ENCODE peak calls at places on chromosomes 13 and 19, in five cellular contexts. One of them, this sample, is unnamed.

GRCh38 chr13:46586766-46587509 is 34.0 kb downstream of the LRCH1 start:
- DNase-seq in ovary: no peak
- DNase-seq in HCT116: no peak
- DNase-seq in heart left ventricle: no peak
- DNase-seq in pancreas: no peak
- DNase-seq in this sample: no peak

GRCh38 chr13:74136089-74136658 is 2.0 kb upstream of the KLF12 start:
- DNase-seq in ovary: peak; percentile 36
- DNase-seq in HCT116: no peak
- DNase-seq in heart left ventricle: peak; percentile 25
- DNase-seq in pancreas: peak; percentile 67
- DNase-seq in this sample: peak; percentile 52

GRCh38 chr13:40648841-40649240 is 17.6 kb downstream of the FOXO1 start:
- DNase-seq in ovary: no peak
- DNase-seq in HCT116: no peak
- DNase-seq in heart left ventricle: no peak
- DNase-seq in pancreas: no peak
- DNase-seq in this sample: no peak

GRCh38 chr19:5925830-5926459 is 11.9 kb downstream of the CAPS start:
- DNase-seq in ovary: no peak
- DNase-seq in HCT116: no peak
- DNase-seq in heart left ventricle: no peak
- DNase-seq in pancreas: no peak
- DNase-seq in this sample: peak; percentile 45

GRCh38 chr19:57903298-57904174 is 12.9 kb downstream of the ZNF417 start:
- DNase-seq in ovary: no peak
- DNase-seq in HCT116: peak; percentile 4
- DNase-seq in heart left ventricle: no peak
- DNase-seq in pancreas: no peak
- DNase-seq in this sample: no peak

GRCh38 chr19:16585808-16586476 is 13.7 kb upstream of the SLC35E1 start:
- DNase-seq in ovary: no peak
- DNase-seq in HCT116: no peak
- DNase-seq in heart left ventricle: no peak
- DNase-seq in pancreas: no peak
- DNase-seq in this sample: no peak

GRCh38 chr19:55344444-55344843 is 4.8 kb downstream of the KMT5C start:
- DNase-seq in ovary: no peak
- DNase-seq in HCT116: no peak
- DNase-seq in heart left ventricle: no peak
- DNase-seq in pancreas: no peak
- DNase-seq in this sample: no peak

GRCh38 chr19:46904114-46905060 is 43.6 kb downstream of the ARHGAP35 start:
- DNase-seq in ovary: peak; percentile 43
- DNase-seq in HCT116: no peak
- DNase-seq in heart left ventricle: peak; percentile 45
- DNase-seq in pancreas: no peak
- DNase-seq in this sample: no peak

GRCh38 chr13:55576389-55576788 is 1564.3 kb upstream of the PRR20A start:
- DNase-seq in ovary: no peak
- DNase-seq in HCT116: no peak
- DNase-seq in heart left ventricle: no peak
- DNase-seq in pancreas: no peak
- DNase-seq in this sample: no peak

GRCh38 chr19:996051-996838 is 4.0 kb upstream of the GRIN3B start:
- DNase-seq in ovary: peak; percentile 67
- DNase-seq in HCT116: no peak
- DNase-seq in heart left ventricle: no peak
- DNase-seq in pancreas: no peak
- DNase-seq in this sample: peak; percentile 47

GRCh38 chr19:16115309-16116039 is 3.8 kb downstream of the RAB8A start:
- DNase-seq in ovary: no peak
- DNase-seq in HCT116: no peak
- DNase-seq in heart left ventricle: no peak
- DNase-seq in pancreas: no peak
- DNase-seq in this sample: no peak

GRCh38 chr19:48836089-48837017 is at the start of gene HSD17B14:
- DNase-seq in ovary: peak; percentile 70
- DNase-seq in HCT116: no peak
- DNase-seq in heart left ventricle: no peak
- DNase-seq in pancreas: peak; percentile 62
- DNase-seq in this sample: no peak

GRCh38 chr19:45443462-45444317 is 20.0 kb upstream of the ERCC1 start:
- DNase-seq in ovary: peak; percentile 99
- DNase-seq in HCT116: peak; percentile 83
- DNase-seq in heart left ventricle: peak; percentile 99
- DNase-seq in pancreas: peak; percentile 92
- DNase-seq in this sample: peak; percentile 99

GRCh38 chr19:47609885-47610545 is 1.1 kb downstream of the BICRA start:
- DNase-seq in ovary: peak; percentile 48
- DNase-seq in HCT116: no peak
- DNase-seq in heart left ventricle: peak; percentile 62
- DNase-seq in pancreas: peak; percentile 74
- DNase-seq in this sample: peak; percentile 29

GRCh38 chr13:86725105-86725504 is 925.9 kb upstream of the SLITRK6 start:
- DNase-seq in ovary: no peak
- DNase-seq in HCT116: no peak
- DNase-seq in heart left ventricle: no peak
- DNase-seq in pancreas: no peak
- DNase-seq in this sample: no peak

GRCh38 chr13:78045916-78046315 is 127.3 kb upstream of the EDNRB start:
- DNase-seq in ovary: no peak
- DNase-seq in HCT116: no peak
- DNase-seq in heart left ventricle: no peak
- DNase-seq in pancreas: no peak
- DNase-seq in this sample: no peak

DNA sequence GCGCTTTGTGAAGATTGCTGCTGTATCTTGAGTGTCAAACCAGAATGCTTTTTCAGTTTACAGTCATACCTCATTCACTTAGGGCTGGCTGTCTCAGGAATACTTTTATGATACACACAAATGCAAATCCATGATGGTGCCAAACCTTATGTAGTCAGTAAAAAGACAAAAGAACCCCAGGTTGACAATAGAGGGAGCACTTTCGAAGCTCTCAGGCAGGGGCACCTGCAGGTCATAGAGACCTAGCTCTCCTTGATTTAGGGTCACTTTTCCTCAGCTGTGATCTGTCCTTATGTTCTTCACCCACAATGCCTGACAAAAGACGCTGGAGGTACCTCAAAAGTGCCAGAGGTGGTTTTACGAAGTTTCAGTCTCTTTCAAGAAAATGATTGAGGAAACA is 172.2 kb downstream of the DNAJC15 start:
- DNase-seq in ovary: no peak
- DNase-seq in HCT116: no peak
- DNase-seq in heart left ventricle: no peak
- DNase-seq in pancreas: no peak
- DNase-seq in this sample: no peak
- TF ChIP-seq CTCF in ovary: no peak
- TF ChIP-seq CTCF in HCT116: peak; percentile 33
- TF ChIP-seq CTCF in heart left ventricle: no peak
- TF ChIP-seq CTCF in pancreas: no peak
- TF ChIP-seq CTCF in this sample: no peak

DNA sequence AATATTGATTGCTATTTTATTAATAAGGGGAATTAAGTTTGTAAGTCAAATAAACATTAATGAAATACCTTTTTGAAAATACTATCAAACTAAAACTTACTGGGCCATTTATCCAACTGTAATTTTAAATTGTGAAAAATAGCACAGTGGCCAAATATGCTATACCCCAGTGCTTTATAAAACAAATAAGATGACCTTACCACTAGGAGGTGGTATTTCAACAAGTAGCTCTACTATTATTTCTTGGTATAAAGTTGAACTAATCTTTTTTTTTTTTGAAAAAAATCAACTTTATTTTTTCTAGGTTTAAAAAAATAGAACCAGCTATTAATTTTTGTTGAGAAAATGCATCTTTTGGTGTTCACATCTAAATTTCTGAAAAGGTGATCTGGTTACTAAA is 14.7 kb downstream of the LACC1 start:
- DNase-seq in ovary: no peak
- DNase-seq in HCT116: no peak
- DNase-seq in heart left ventricle: no peak
- DNase-seq in pancreas: no peak
- DNase-seq in this sample: no peak
- TF ChIP-seq CTCF in ovary: no peak
- TF ChIP-seq CTCF in HCT116: peak; percentile 25
- TF ChIP-seq CTCF in heart left ventricle: no peak
- TF ChIP-seq CTCF in pancreas: no peak
- TF ChIP-seq CTCF in this sample: no peak

GRCh38 chr13:111142472-111142871 is 27.4 kb downstream of the ARHGEF7 start:
- DNase-seq in ovary: no peak
- DNase-seq in HCT116: no peak
- DNase-seq in heart left ventricle: no peak
- DNase-seq in pancreas: no peak
- DNase-seq in this sample: no peak
- TF ChIP-seq CTCF in ovary: no peak
- TF ChIP-seq CTCF in HCT116: no peak
- TF ChIP-seq CTCF in heart left ventricle: no peak
- TF ChIP-seq CTCF in pancreas: no peak
- TF ChIP-seq CTCF in this sample: no peak

GRCh38 chr13:35716186-35716585 is 239.7 kb upstream of the MAB21L1 start:
- DNase-seq in ovary: no peak
- DNase-seq in HCT116: no peak
- DNase-seq in heart left ventricle: no peak
- DNase-seq in pancreas: no peak
- DNase-seq in this sample: no peak

GRCh38 chr13:35714588-35714987 is 238.1 kb upstream of the MAB21L1 start:
- DNase-seq in ovary: no peak
- DNase-seq in HCT116: no peak
- DNase-seq in heart left ventricle: peak; percentile 71
- DNase-seq in pancreas: no peak
- DNase-seq in this sample: no peak

GRCh38 chr13:35711909-35712308 is 235.4 kb upstream of the MAB21L1 start:
- DNase-seq in ovary: no peak
- DNase-seq in HCT116: no peak
- DNase-seq in heart left ventricle: no peak
- DNase-seq in pancreas: no peak
- DNase-seq in this sample: no peak

GRCh38 chr13:35714096-35714495 is 237.6 kb upstream of the MAB21L1 start:
- DNase-seq in ovary: no peak
- DNase-seq in HCT116: no peak
- DNase-seq in heart left ventricle: no peak
- DNase-seq in pancreas: no peak
- DNase-seq in this sample: no peak

DNA sequence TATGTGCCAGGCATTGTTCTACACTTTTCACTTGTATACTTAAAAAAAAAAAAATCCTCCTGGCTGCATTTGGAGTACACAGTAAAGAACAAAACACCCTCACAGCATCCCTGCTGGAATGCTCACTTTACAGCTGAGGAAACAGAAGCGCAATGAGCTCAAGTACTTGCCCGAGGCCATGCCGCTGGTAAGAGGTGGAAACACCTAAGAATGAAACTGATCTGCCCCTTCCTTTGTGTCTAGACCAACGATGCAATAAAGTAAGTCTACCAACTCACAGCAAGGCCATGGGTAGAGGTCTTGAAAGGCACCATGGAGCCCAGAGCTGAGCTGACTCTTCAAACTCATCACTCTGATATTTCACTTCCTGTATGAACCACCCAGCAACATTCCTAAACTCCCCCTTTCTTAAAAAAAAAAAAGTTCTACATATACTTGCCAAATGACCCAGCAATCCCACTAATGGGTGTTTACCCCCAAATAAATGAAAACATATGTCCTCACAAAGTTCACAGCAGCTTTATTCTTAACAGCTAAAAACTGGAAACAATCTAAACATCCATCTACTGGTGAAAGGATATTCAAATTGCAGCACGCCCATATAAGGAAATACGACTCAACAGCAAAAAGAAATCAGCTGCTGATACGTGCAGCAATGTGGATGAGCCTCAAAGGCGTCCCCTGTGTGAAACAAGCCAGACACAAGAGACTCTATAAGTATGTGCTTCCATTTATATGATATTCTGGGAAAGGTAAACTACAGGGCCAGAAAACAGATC is 236.6 kb upstream of the MAB21L1 start:
- DNase-seq in ovary: no peak
- DNase-seq in HCT116: no peak
- DNase-seq in heart left ventricle: no peak
- DNase-seq in pancreas: no peak
- DNase-seq in this sample: no peak
- TF ChIP-seq CTCF in ovary: no peak
- TF ChIP-seq CTCF in HCT116: no peak
- TF ChIP-seq CTCF in heart left ventricle: no peak
- TF ChIP-seq CTCF in pancreas: no peak
- TF ChIP-seq CTCF in this sample: no peak

GRCh38 chr19:13872695-13873389 is 4.1 kb upstream of the NANOS3 start:
- DNase-seq in ovary: no peak
- DNase-seq in HCT116: no peak
- DNase-seq in heart left ventricle: peak; percentile 50
- DNase-seq in pancreas: peak; percentile 71
- DNase-seq in this sample: no peak
- TF ChIP-seq CTCF in ovary: no peak
- TF ChIP-seq CTCF in HCT116: peak; percentile 31
- TF ChIP-seq CTCF in heart left ventricle: no peak
- TF ChIP-seq CTCF in pancreas: no peak
- TF ChIP-seq CTCF in this sample: no peak

GRCh38 chr13:108915095-108915633 is 285.8 kb downstream of the MYO16 start:
- DNase-seq in ovary: no peak
- DNase-seq in HCT116: no peak
- DNase-seq in heart left ventricle: no peak
- DNase-seq in pancreas: no peak
- DNase-seq in this sample: no peak
- TF ChIP-seq CTCF in ovary: peak; percentile 63
- TF ChIP-seq CTCF in HCT116: peak; percentile 59
- TF ChIP-seq CTCF in heart left ventricle: no peak
- TF ChIP-seq CTCF in pancreas: no peak
- TF ChIP-seq CTCF in this sample: peak; percentile 53

GRCh38 chr19:50602935-50603334 is 34.7 kb upstream of the LRRC4B start:
- DNase-seq in ovary: no peak
- DNase-seq in HCT116: no peak
- DNase-seq in heart left ventricle: no peak
- DNase-seq in pancreas: no peak
- DNase-seq in this sample: no peak

GRCh38 chr19:50607388-50607787 is 32.3 kb downstream of the SYT3 start:
- DNase-seq in ovary: no peak
- DNase-seq in HCT116: no peak
- DNase-seq in heart left ventricle: no peak
- DNase-seq in pancreas: no peak
- DNase-seq in this sample: no peak

GRCh38 chr19:50602496-50602895 is 34.3 kb upstream of the LRRC4B start:
- DNase-seq in ovary: no peak
- DNase-seq in HCT116: no peak
- DNase-seq in heart left ventricle: no peak
- DNase-seq in pancreas: no peak
- DNase-seq in this sample: no peak

GRCh38 chr19:50607874-50608785 is 31.6 kb downstream of the SYT3 start:
- DNase-seq in ovary: peak; percentile 20
- DNase-seq in HCT116: peak; percentile 13
- DNase-seq in heart left ventricle: peak; percentile 77
- DNase-seq in pancreas: peak; percentile 63
- DNase-seq in this sample: peak; percentile 60
- TF ChIP-seq CTCF in ovary: no peak
- TF ChIP-seq CTCF in HCT116: peak; percentile 3
- TF ChIP-seq CTCF in heart left ventricle: no peak
- TF ChIP-seq CTCF in pancreas: no peak
- TF ChIP-seq CTCF in this sample: no peak

This sample was measured in breast epithelium.